ENCODE peak calls at places on chromosomes 3 and 15, in eight cellular contexts. B is B cell, N is brain microvascular endothelial cell, P is upper lobe of right lung, Z is AG04450, X is PC-3, F is Calu3, D is RWPE1. M is an unnamed sample.

GRCh38 chr3:37590328-37591079 is 271.2 kb upstream of the CTDSPL start:
- DNase-seq in X (no peak), D (no peak), N (no peak), Z (no peak), P (no peak), B (no peak), F (no peak), M (no peak)

GRCh38 chr3:150497956-150498355 is 48.3 kb downstream of the SERP1 start:
- DNase-seq in Z (no peak), B (no peak), F (no peak), X (peak), N (peak), P (no peak), D (peak), M (no peak)

GRCh38 chr3:43670635-43671522 is 19.9 kb upstream of the ABHD5 start:
- DNase-seq in Z (no peak), P (no peak), F (no peak), X (no peak), N (no peak), B (no peak), D (no peak), M (no peak)

GRCh38 chr3:22887664-22888291 is 315.3 kb upstream of the UBE2E2 start:
- DNase-seq in F (peak), B (no peak), D (peak), X (peak), P (no peak), N (peak), Z (no peak), M (no peak)

GRCh38 chr3:52483577-52484495 is 11.3 kb upstream of the STAB1 start:
- DNase-seq in D (peak), N (peak), Z (peak), F (no peak), X (no peak), P (peak), B (no peak), M (no peak)

GRCh38 chr15:71136159-71137137 is 21.2 kb downstream of the THSD4 start:
- DNase-seq in P (no peak), X (peak), F (peak), D (peak), B (no peak), Z (peak), N (peak), M (no peak)

GRCh38 chr3:169923189-169923588 is 11.8 kb downstream of the SAMD7 start:
- DNase-seq in P (no peak), F (no peak), B (no peak), D (no peak), N (no peak), Z (no peak), X (no peak), M (no peak)

GRCh38 chr3:143363276-143363675 is 243.7 kb downstream of the CHST2 start:
- DNase-seq in N (peak), F (no peak), Z (no peak), P (no peak), X (no peak), D (no peak), B (no peak), M (no peak)

GRCh38 chr3:155244206-155244605 is 49.3 kb downstream of the STRIT1 start:
- DNase-seq in F (no peak), X (no peak), D (no peak), N (no peak), Z (no peak), P (no peak), B (no peak), M (no peak)

GRCh38 chr3:70615286-70615685 is 302.8 kb upstream of the MDFIC2 start:
- DNase-seq in D (no peak), Z (no peak), F (no peak), B (no peak), X (no peak), N (no peak), P (no peak), M (no peak)

GRCh38 chr15:36210426-36210825 is 369.0 kb upstream of the CDIN1 start:
- DNase-seq in B (no peak), N (no peak), X (peak), F (no peak), Z (no peak), D (no peak), P (no peak), M (no peak)
- TF ChIP-seq CTCF in B (no peak), N (no peak), X (no peak), F (no peak), Z (no peak), D (no peak), P (no peak), M (no peak)

GRCh38 chr15:80173022-80173759 is 20.4 kb downstream of the FAH start:
- DNase-seq in B (peak), X (peak), Z (no peak), D (peak), F (peak), N (peak), P (peak), M (peak)

GRCh38 chr15:80174017-80174746 is 21.4 kb downstream of the FAH start:
- DNase-seq in X (peak), N (peak), D (no peak), Z (no peak), F (no peak), P (no peak), B (no peak), M (no peak)

GRCh38 chr15:80170596-80170995 is 17.8 kb downstream of the FAH start:
- DNase-seq in P (no peak), D (no peak), B (no peak), N (no peak), X (peak), F (no peak), Z (no peak), M (no peak)

GRCh38 chr15:80171787-80172186 is 19.0 kb downstream of the FAH start:
- DNase-seq in X (no peak), P (no peak), D (no peak), B (no peak), N (no peak), Z (no peak), F (no peak), M (no peak)

GRCh38 chr15:80172401-80172800 is 19.6 kb downstream of the FAH start:
- DNase-seq in D (no peak), P (no peak), B (no peak), N (no peak), Z (no peak), F (no peak), X (no peak), M (no peak)
- TF ChIP-seq CTCF in D (no peak), P (no peak), B (no peak), N (no peak), Z (no peak), F (no peak), X (no peak), M (no peak)

GRCh38 chr3:120983841-120984240 is 75.8 kb downstream of the STXBP5L start:
- DNase-seq in N (no peak), F (no peak), Z (no peak), P (no peak), D (no peak), B (no peak), X (no peak), M (no peak)

GRCh38 chr3:120983321-120983665 is 75.3 kb downstream of the STXBP5L start:
- DNase-seq in D (no peak), F (no peak), Z (no peak), N (no peak), X (no peak), P (no peak), B (no peak), M (no peak)

GRCh38 chr3:120985242-120985641 is 77.2 kb downstream of the STXBP5L start:
- DNase-seq in P (no peak), N (no peak), B (no peak), Z (no peak), X (no peak), F (no peak), D (no peak), M (no peak)

GRCh38 chr3:120988994-120989393 is 81.0 kb downstream of the STXBP5L start:
- DNase-seq in Z (no peak), P (no peak), X (no peak), N (no peak), F (no peak), B (no peak), D (no peak), M (no peak)
- TF ChIP-seq CTCF in Z (no peak), P (no peak), X (no peak), N (no peak), F (no peak), B (no peak), D (no peak), M (no peak)

GRCh38 chr3:195897081-195897852 is 11.1 kb downstream of the TNK2 start:
- DNase-seq in Z (no peak), N (peak), P (no peak), X (peak), B (no peak), F (no peak), D (peak), M (peak)

GRCh38 chr3:195895900-195896360 is 12.4 kb downstream of the TNK2 start:
- DNase-seq in B (peak), P (peak), F (peak), N (no peak), X (peak), Z (no peak), D (no peak), M (peak)

GRCh38 chr3:195899701-195900425 is 8.5 kb downstream of the TNK2 start:
- DNase-seq in D (no peak), X (no peak), B (no peak), Z (no peak), P (no peak), N (no peak), F (no peak), M (no peak)

GRCh38 chr3:195896361-195897080 is 11.8 kb downstream of the TNK2 start:
- DNase-seq in P (no peak), X (peak), Z (no peak), D (no peak), B (no peak), N (peak), F (no peak), M (no peak)

DNA sequence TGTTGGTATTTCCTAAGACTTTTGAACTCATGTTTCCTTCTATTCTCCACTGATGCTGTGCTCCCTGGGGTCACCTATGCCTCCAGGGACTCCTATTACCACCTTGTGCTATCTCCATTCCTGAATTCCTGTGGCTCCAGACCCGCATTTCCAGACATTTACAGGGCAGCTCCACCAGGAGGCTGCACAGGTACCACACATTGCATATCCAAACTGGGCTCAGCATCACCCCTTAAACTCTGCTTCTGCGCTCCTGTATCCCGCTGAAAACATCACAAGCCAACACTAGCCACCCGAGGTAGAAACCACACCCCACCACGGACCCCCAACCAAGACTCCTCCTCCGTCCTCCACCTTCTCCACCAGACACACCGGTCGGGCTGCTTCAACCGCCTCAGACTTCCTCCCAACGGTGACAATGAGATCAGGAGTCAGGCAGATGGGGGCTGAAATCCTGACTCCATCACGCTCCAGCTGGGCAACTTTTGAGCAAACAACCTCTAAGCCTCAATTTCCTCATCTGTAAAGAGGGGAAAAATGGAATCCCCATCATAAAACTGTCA is 10.4 kb downstream of the TNK2 start:
- DNase-seq in X (peak), N (no peak), B (no peak), Z (no peak), P (no peak), D (no peak), F (no peak), M (no peak)
- TF ChIP-seq CTCF in X (peak), N (no peak), B (no peak), Z (peak), P (no peak), D (no peak), F (no peak), M (no peak)